ENCODE peak calls at places on chromosomes 7 and 10, in four cellular contexts. Q, H, P and T are unnamed samples.

GRCh38 chr7:127938588-127938987 is 92.6 kb downstream of the LRRC4 start:
- DNase-seq in Q (no peak), H (no peak), P (no peak), T (no peak)

GRCh38 chr7:141133646-141134045 is 59.8 kb downstream of the TMEM178B start:
- DNase-seq in Q (no peak), H (no peak), P (no peak), T (no peak)

GRCh38 chr10:114458955-114459354 is 54.7 kb upstream of the AFAP1L2 start:
- DNase-seq in Q (peak), H (peak), P (no peak), T (peak)

GRCh38 chr10:123896217-123896927 is 4.8 kb upstream of the CPXM2 start:
- DNase-seq in Q (no peak), H (no peak), P (no peak), T (no peak)

GRCh38 chr7:116210345-116211005 is at the start of gene TES:
- DNase-seq in Q (peak), H (peak), P (peak), T (no peak)

GRCh38 chr10:112082134-112082533 is 101.4 kb downstream of the GPAM start:
- DNase-seq in Q (no peak), H (no peak), P (peak), T (no peak)

GRCh38 chr7:104967595-104967994 is 46.4 kb upstream of the KMT2E start:
- DNase-seq in Q (no peak), H (no peak), P (no peak), T (no peak)

GRCh38 chr7:54877683-54878082 is 118.7 kb upstream of the SEC61G start:
- DNase-seq in Q (peak), H (no peak), P (no peak), T (no peak)

GRCh38 chr10:130403153-130403890 is 267.1 kb downstream of the GLRX3 start:
- DNase-seq in Q (no peak), H (no peak), P (no peak), T (no peak)

GRCh38 chr7:7424151-7424873 is 111.4 kb downstream of the COL28A1 start:
- DNase-seq in Q (peak), H (peak), P (peak), T (peak)

GRCh38 chr7:43077285-43077684 is 35.2 kb upstream of the HECW1 start:
- DNase-seq in Q (no peak), H (no peak), P (no peak), T (no peak)

GRCh38 chr10:69898524-69898923 is 96.8 kb downstream of the COL13A1 start:
- DNase-seq in Q (no peak), H (no peak), P (no peak), T (no peak)

GRCh38 chr10:26780793-26781601 is 79.8 kb downstream of the ABI1 start:
- DNase-seq in Q (peak), H (peak), P (no peak), T (no peak)

GRCh38 chr7:47584128-47584865 is 2.4 kb upstream of the TNS3 start:
- DNase-seq in Q (no peak), H (no peak), P (peak), T (no peak)

GRCh38 chr7:130887182-130888016 is 153.4 kb upstream of the KLF14 start:
- DNase-seq in Q (peak), H (no peak), P (no peak), T (no peak)

GRCh38 chr10:92419740-92420553 is 129.0 kb downstream of the MARCHF5 start:
- DNase-seq in Q (no peak), H (no peak), P (peak), T (peak)

GRCh38 chr10:13991353-13991752 is 339.4 kb downstream of the FRMD4A start:
- DNase-seq in Q (no peak), H (no peak), P (no peak), T (no peak)

GRCh38 chr10:110395350-110396283 is 90.9 kb upstream of the SMNDC1 start:
- DNase-seq in Q (peak), H (peak), P (no peak), T (no peak)

GRCh38 chr7:35697414-35698175 is 2.7 kb upstream of the HERPUD2 start:
- DNase-seq in Q (no peak), H (no peak), P (no peak), T (no peak)

GRCh38 chr10:104766341-104766740 is 125.3 kb downstream of the SORCS3 start:
- DNase-seq in Q (peak), H (no peak), P (no peak), T (no peak)

GRCh38 chr10:131568866-131569265 is 257.3 kb upstream of the TCERG1L start:
- DNase-seq in Q (no peak), H (no peak), P (no peak), T (no peak)

GRCh38 chr7:111929258-111929657 is 276.9 kb downstream of the DOCK4 start:
- DNase-seq in Q (no peak), H (no peak), P (no peak), T (no peak)

GRCh38 chr10:14405076-14406065 is 74.6 kb upstream of the FRMD4A start:
- DNase-seq in Q (no peak), H (no peak), P (no peak), T (no peak)

GRCh38 chr10:100744136-100744979 is 1.0 kb upstream of the PAX2 start:
- DNase-seq in Q (no peak), H (peak), P (no peak), T (no peak)

GRCh38 chr7:137898839-137899681 is 52.3 kb upstream of the DGKI start:
- DNase-seq in Q (peak), H (peak), P (peak), T (peak)

GRCh38 chr7:143416565-143417149 is 8.0 kb upstream of the EPHA1 start:
- DNase-seq in Q (peak), H (peak), P (no peak), T (no peak)

GRCh38 chr10:117432866-117433265 is 57.6 kb upstream of the PDZD8 start:
- DNase-seq in Q (no peak), H (no peak), P (no peak), T (no peak)

GRCh38 chr10:79333513-79333912 is 13.8 kb upstream of the PPIF start:
- DNase-seq in Q (no peak), H (no peak), P (no peak), T (no peak)

GRCh38 chr10:78972160-78972946 is 96.4 kb upstream of the ZMIZ1 start:
- DNase-seq in Q (peak), H (peak), P (peak), T (peak)

GRCh38 chr10:131442271-131442670 is 130.8 kb upstream of the TCERG1L start:
- DNase-seq in Q (no peak), H (no peak), P (no peak), T (no peak)

GRCh38 chr10:33273295-33274002 is 61.0 kb downstream of the NRP1 start:
- DNase-seq in Q (no peak), H (peak), P (peak), T (peak)

GRCh38 chr10:97498841-97499560 is at the start of gene UBTD1:
- DNase-seq in Q (no peak), H (peak), P (peak), T (no peak)

GRCh38 chr7:91034459-91035368 is 229.5 kb upstream of the FZD1 start:
- DNase-seq in Q (peak), H (peak), P (peak), T (peak)

GRCh38 chr7:144830811-144831210 is 5.0 kb downstream of the TPK1 start:
- DNase-seq in Q (no peak), H (no peak), P (no peak), T (no peak)

GRCh38 chr7:144836545-144836842 is 641 bp upstream of the TPK1 start:
- DNase-seq in Q (no peak), H (no peak), P (no peak), T (no peak)

GRCh38 chr7:144835166-144835611 is 664 bp downstream of the TPK1 start:
- DNase-seq in Q (no peak), H (peak), P (peak), T (peak)

GRCh38 chr7:144834516-144835165 is 1.2 kb downstream of the TPK1 start:
- DNase-seq in Q (no peak), H (no peak), P (no peak), T (no peak)

GRCh38 chr7:144835668-144836544 is at the start of gene TPK1:
- DNase-seq in Q (peak), H (peak), P (peak), T (peak)
- TF ChIP-seq POLR2A in Q (peak), H (peak), P (peak), T (peak)

GRCh38 chr7:153400735-153401593 is 641.4 kb downstream of the ACTR3B start:
- DNase-seq in Q (no peak), H (no peak), P (no peak), T (no peak)

GRCh38 chr7:153404781-153405279 is 645.3 kb downstream of the ACTR3B start:
- DNase-seq in Q (no peak), H (no peak), P (no peak), T (no peak)

GRCh38 chr7:153401795-153402720 is 642.5 kb downstream of the ACTR3B start:
- DNase-seq in Q (no peak), H (no peak), P (no peak), T (no peak)

GRCh38 chr7:153404124-153404523 is 644.6 kb downstream of the ACTR3B start:
- DNase-seq in Q (no peak), H (no peak), P (no peak), T (no peak)

DNA sequence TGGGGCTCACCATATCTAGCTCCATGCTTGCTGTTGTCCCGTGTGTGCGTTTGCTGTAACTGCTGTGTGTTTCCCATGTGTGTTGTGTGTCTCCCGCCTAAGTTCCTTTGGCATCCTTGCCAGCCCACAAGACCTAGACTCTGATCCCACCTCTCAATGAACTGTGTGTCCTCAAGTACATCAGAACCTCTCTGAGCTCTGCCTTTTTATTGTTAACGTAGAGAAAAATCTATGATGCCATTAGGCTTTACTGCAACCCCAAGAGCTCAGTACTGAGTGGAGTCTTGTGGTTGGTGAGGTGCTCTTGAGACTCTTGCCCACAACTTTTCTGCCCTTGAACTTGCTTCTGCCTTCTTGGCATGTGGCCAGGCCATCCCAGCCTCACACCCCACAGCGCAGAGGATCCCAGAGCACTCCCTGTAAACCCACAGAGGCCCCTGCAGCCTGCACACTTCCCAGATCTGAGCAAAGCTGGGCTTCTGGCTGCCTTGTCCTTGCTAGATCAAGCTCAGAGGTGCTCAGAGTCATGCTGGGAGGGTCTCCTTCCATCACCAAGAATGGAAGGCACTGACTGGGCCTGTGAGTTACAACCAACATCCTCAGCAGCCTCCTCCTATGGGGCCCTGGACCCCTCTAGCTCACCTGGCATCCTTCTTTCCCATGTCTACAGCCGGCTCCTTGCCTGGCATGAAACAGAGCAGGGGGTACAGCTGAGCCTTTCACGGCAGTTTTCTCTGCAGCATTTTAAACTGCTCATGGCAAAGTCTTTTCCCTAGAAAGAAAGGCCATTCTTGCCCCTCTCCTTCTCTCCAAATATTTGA is 643.4 kb downstream of the ACTR3B start:
- DNase-seq in Q (no peak), H (no peak), P (no peak), T (no peak)
- TF ChIP-seq POLR2A in Q (no peak), H (no peak), P (no peak), T (no peak)

GRCh38 chr10:87101996-87102395 is 7.0 kb downstream of the SHLD2 start:
- DNase-seq in Q (no peak), H (no peak), P (no peak), T (no peak)

DNA sequence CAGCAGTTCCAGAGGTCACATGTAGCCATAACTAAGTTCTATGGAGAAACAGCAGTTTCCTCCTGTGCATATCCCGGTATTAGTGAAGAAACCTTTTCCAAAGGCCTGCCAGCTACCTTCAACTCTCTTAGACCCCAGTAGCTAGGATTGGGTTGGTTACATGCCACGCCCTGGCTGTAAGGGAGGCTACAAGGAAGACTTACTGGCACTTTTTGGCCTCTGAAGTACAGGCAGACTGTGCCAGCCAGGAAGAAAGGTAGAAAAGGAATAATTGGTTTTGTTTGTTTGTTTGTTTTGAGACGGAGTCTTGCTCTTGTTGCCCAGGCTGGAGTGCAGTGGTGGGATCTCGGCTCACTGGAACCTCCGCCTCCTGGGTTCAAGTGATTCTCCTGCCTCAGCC is 10.7 kb downstream of the SHLD2 start:
- DNase-seq in Q (no peak), H (no peak), P (no peak), T (no peak)
- TF ChIP-seq POLR2A in Q (no peak), H (no peak), P (no peak), T (no peak)

GRCh38 chr10:119679480-119679829 is 28.3 kb downstream of the BAG3 start:
- DNase-seq in Q (no peak), H (no peak), P (no peak), T (no peak)

GRCh38 chr10:119677904-119678755 is 26.9 kb downstream of the BAG3 start:
- DNase-seq in Q (no peak), H (no peak), P (no peak), T (peak)

GRCh38 chr10:119677126-119677525 is 25.9 kb downstream of the BAG3 start:
- DNase-seq in Q (no peak), H (no peak), P (no peak), T (no peak)

GRCh38 chr10:119680668-119681070 is 29.5 kb downstream of the BAG3 start:
- DNase-seq in Q (no peak), H (no peak), P (no peak), T (peak)

GRCh38 chr10:119680050-119680449 is 28.9 kb downstream of the BAG3 start:
- DNase-seq in Q (peak), H (peak), P (no peak), T (peak)
- TF ChIP-seq POLR2A in Q (no peak), H (no peak), P (no peak), T (no peak)

DNA sequence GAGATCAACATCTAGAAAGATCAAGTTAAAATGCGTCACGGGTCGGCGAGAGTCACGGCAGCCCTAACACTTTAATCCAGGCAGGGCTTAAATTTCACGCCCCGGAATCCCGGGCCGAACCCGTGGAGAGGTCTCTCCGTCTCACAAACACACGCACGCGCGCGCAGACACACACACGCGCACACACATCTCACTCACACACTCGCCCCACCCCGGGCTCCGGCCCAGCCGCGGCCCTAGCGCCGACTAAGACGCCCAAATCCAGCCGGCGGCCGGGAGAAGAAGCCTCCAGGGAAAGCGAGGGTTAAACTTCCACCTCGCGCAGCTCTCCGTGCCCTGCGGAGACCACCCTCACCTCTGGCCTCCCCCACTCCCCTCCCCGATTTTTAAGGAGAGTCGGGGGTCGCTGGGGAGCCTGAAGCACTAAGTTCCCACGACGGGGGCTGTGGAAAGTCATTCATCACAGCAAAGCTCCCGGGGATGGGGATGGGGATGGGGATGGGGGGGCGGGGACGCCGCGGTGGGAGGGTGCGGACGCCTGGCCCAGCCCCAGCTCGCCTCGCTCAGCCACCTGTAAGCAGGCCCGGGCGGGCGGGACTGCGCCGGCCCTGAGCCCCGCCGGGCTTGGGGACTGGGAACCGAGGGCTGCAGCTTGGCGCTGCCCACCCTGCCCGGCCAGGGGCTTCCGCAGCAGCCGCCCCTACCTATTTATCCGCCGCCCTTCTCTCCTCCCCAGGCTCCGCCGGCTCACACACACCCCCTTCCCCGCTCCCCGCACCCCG is 1.6 kb downstream of the PDGFA start:
- DNase-seq in Q (no peak), H (peak), P (no peak), T (peak)
- TF ChIP-seq POLR2A in Q (no peak), H (no peak), P (no peak), T (peak)

GRCh38 chr10:17751781-17752445 is at the start of gene TMEM236:
- DNase-seq in Q (no peak), H (no peak), P (no peak), T (no peak)
- TF ChIP-seq POLR2A in Q (no peak), H (no peak), P (no peak), T (no peak)

GRCh38 chr7:67302113-67303039 is 305.7 kb downstream of the TYW1 start:
- DNase-seq in Q (peak), H (peak), P (peak), T (peak)
- TF ChIP-seq POLR2A in Q (peak), H (peak), P (peak), T (peak)

DNA sequence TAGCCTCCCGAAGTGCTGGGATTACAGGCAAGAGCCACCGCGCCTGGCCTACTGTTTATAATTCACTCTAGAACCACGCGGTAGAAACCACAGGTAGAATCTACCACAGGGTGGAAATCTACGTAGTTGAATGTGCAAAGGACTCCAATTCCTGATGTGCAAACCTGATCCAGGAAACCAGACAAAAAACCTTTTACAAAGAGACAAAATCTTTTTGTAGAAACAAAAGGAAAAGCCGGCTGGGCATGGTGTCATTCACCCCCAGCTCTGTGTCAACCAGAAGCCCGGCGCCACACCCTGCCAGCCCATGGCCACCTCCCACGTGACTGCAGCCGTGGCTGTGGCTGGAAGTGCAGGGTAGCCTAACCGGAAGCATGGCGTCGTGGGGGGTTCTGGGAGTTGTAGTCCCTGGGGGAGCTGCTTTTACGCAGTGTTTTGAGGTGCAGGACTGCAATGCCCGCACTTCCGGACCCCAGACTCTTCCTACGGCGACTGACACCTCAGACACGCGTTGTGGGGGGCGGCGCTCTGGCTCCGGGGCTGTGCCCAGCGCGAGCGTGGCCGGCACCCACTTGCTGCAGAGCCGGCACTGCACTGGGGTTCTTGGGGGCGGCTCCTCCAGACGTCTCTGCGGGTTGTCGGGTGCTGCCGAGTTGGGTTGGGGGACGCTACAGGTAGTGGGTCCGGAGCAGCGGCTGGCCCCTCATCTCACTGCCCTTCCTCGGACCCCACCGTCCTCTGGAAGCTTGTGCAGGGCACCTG is 41.5 kb upstream of the RNF216 start:
- DNase-seq in Q (peak), H (peak), P (peak), T (peak)
- TF ChIP-seq POLR2A in Q (no peak), H (peak), P (no peak), T (peak)

DNA sequence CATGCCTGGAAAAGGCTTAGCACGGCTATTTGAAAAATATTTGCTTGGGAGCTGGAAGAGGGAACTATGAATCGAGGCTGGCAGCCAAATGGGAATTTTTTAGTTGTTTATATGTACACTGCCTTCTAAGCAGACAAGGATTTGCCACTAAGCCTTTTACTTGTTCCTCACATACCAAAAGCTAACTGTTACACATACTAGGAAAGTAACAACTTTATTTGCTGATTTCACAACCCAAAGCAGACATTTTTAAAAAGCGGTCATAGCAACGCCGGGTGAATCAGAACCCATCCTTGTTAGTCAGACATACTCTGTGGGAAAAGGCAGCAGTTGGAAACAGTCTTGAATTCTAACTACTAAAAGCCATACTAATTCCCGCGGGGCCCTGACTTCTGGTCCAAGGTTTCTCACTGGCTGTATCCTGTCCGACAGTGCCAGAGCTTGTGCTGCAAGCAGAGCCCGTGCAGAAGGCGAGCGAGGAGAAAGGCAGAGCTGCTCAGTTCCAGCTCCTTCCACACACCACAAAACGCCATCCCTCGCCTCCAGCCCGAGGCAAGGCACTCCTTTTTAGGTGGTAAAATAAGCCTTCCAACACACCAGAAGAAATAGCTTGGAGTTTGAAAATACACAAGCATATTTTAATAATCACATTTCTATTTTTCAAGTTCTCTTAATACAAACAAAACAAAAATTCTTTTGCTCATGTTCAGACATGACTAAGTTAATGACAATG is 89.2 kb downstream of the RNF216 start:
- DNase-seq in Q (no peak), H (peak), P (peak), T (peak)
- TF ChIP-seq POLR2A in Q (no peak), H (no peak), P (no peak), T (no peak)

GRCh38 chr10:95276367-95277200 is 14.2 kb downstream of the PDLIM1 start:
- DNase-seq in Q (no peak), H (no peak), P (no peak), T (no peak)
- TF ChIP-seq POLR2A in Q (no peak), H (no peak), P (no peak), T (no peak)